ENCODE peak calls at places on chromosomes 13 and 19, in nine cellular contexts. V is adipocyte; Q is progenitor cell of endocrine pancreas; P is M059J; J is stimulated activated CD8-positive, alpha-beta memory T cell treated with anti-CD3 and anti-CD28 coated beads, Interleukin-2, amount 100 ng/mL, for 48 hours; I is stimulated activated CD4-positive, alpha-beta T cell treated with anti-CD3 and anti-CD28 coated beads, Interleukin-4, amount 100 ng/mL, for 4 hours; O is MM.1S; F is Caco-2; Z is Peyer's patch. B is an unnamed sample.

GRCh38 chr13:44874886-44875630 is 114.2 kb downstream of the NUFIP1 start:
- DNase-seq in V (no peak), Q (no peak), P (peak; percentile 80), J (no peak), I (no peak), O (no peak), F (no peak), Z (no peak), B (no peak)

GRCh38 chr13:26052136-26052736 is 420 bp upstream of the SHISA2 start:
- DNase-seq in V (no peak), Q (no peak), P (no peak), J (no peak), I (no peak), O (no peak), F (no peak), Z (no peak), B (no peak)

GRCh38 chr13:29805994-29806748 is 44.2 kb downstream of the UBL3 start:
- DNase-seq in V (no peak), Q (no peak), P (no peak), J (peak; percentile 6), I (no peak), O (no peak), F (no peak), Z (no peak), B (no peak)

GRCh38 chr13:73365681-73366080 is 306.9 kb downstream of the KLF5 start:
- DNase-seq in V (no peak), Q (no peak), P (no peak), J (no peak), I (no peak), O (no peak), F (no peak), Z (no peak), B (peak; percentile 81)

GRCh38 chr19:45834970-45835369 is 19.9 kb upstream of the RSPH6A start:
- DNase-seq in V (no peak), Q (no peak), P (no peak), J (no peak), I (no peak), O (no peak), F (no peak), Z (no peak), B (peak; percentile 16)

GRCh38 chr19:55443045-55443823 is at the start of gene SHISA7:
- DNase-seq in V (no peak), Q (no peak), P (no peak), J (no peak), I (no peak), O (no peak), F (no peak), Z (no peak), B (no peak)

GRCh38 chr13:28375250-28375930 is 119.5 kb downstream of the FLT1 start:
- DNase-seq in V (no peak), Q (no peak), P (no peak), J (no peak), I (no peak), O (no peak), F (no peak), Z (no peak), B (no peak)

GRCh38 chr13:18212873-18213272 is 968.8 kb downstream of the TUBA3C start:
- DNase-seq in V (no peak), Q (no peak), P (no peak), J (no peak), I (no peak), O (no peak), F (no peak), Z (no peak), B (no peak)

GRCh38 chr13:45522571-45522970 is 57.8 kb downstream of the COG3 start:
- DNase-seq in V (peak; percentile 90), Q (no peak), P (peak; percentile 23), J (no peak), I (no peak), O (no peak), F (no peak), Z (no peak), B (no peak)

GRCh38 chr13:51525567-51526165 is 58.6 kb upstream of the WDFY2 start:
- DNase-seq in V (peak; percentile 10), Q (no peak), P (peak; percentile 45), J (no peak), I (no peak), O (no peak), F (no peak), Z (no peak), B (no peak)

GRCh38 chr13:30561506-30561905 is 56.2 kb upstream of the USPL1 start:
- DNase-seq in V (no peak), Q (no peak), P (peak; percentile 32), J (no peak), I (no peak), O (no peak), F (no peak), Z (no peak), B (no peak)

GRCh38 chr13:30103161-30103858 is 204.0 kb downstream of the KATNAL1 start:
- DNase-seq in V (peak; percentile 69), Q (no peak), P (no peak), J (no peak), I (no peak), O (no peak), F (no peak), Z (no peak), B (no peak)

GRCh38 chr13:21231426-21231945 is 55.0 kb downstream of the MRPL57 start:
- DNase-seq in V (no peak), Q (no peak), P (peak; percentile 69), J (no peak), I (no peak), O (no peak), F (no peak), Z (no peak), B (no peak)

GRCh38 chr19:53394522-53394973 is 401 bp upstream of the ZNF765 start:
- DNase-seq in V (peak; percentile 61), Q (peak; percentile 34), P (peak; percentile 83), J (no peak), I (no peak), O (no peak), F (peak; percentile 52), Z (no peak), B (no peak)

GRCh38 chr19:38155453-38155852 is 68.6 kb downstream of the DPF1 start:
- DNase-seq in V (no peak), Q (no peak), P (no peak), J (no peak), I (no peak), O (no peak), F (no peak), Z (no peak), B (no peak)